ENCODE peak calls at places on chromosomes 1 and 21, in six cellular contexts. G is right atrium auricular region, O is IMR-90, W is spleen, L is AG09309, M is MM.1S. X is an unnamed sample.

GRCh38 chr1:234656981-234657651 is 47.1 kb upstream of the IRF2BP2 start:
- DNase-seq in G (no peak), O (peak; percentile 99), W (no peak), L (peak; percentile 96), M (peak; percentile 11), X (peak; percentile 100)

GRCh38 chr1:230071316-230071715 is 4.3 kb downstream of the GALNT2 start:
- DNase-seq in G (peak; percentile 23), O (no peak), W (no peak), L (no peak), M (no peak), X (no peak)

GRCh38 chr1:37989381-37989930 is 366 bp downstream of the SF3A3 start:
- DNase-seq in G (no peak), O (peak; percentile 23), W (peak; percentile 89), L (no peak), M (peak; percentile 39), X (peak; percentile 51)

GRCh38 chr1:77889671-77890070 is 1.2 kb downstream of the NEXN start:
- DNase-seq in G (no peak), O (peak; percentile 91), W (no peak), L (peak; percentile 43), M (no peak), X (peak; percentile 70)

GRCh38 chr1:227780101-227781044 is 35.1 kb upstream of the PRSS38 start:
- DNase-seq in G (no peak), O (no peak), W (peak; percentile 69), L (no peak), M (no peak), X (no peak)

GRCh38 chr1:2003564-2004131 is at the start of gene CFAP74:
- DNase-seq in G (no peak), O (peak; percentile 18), W (no peak), L (no peak), M (no peak), X (no peak)

GRCh38 chr1:99963041-99963795 is 6.6 kb upstream of the SLC35A3 start:
- DNase-seq in G (no peak), O (peak; percentile 73), W (no peak), L (no peak), M (no peak), X (peak; percentile 59)

GRCh38 chr1:247528812-247529474 is 7.3 kb downstream of the OR2C3 start:
- DNase-seq in G (no peak), O (no peak), W (no peak), L (no peak), M (no peak), X (peak; percentile 68)

GRCh38 chr21:42193131-42193671 is 25.7 kb upstream of the ABCG1 start:
- DNase-seq in G (peak; percentile 46), O (no peak), W (no peak), L (no peak), M (no peak), X (peak; percentile 88)

GRCh38 chr1:9794081-9794480 is 29.7 kb downstream of the CLSTN1 start:
- DNase-seq in G (no peak), O (no peak), W (no peak), L (no peak), M (no peak), X (no peak)

GRCh38 chr1:9797049-9797448 is 26.7 kb downstream of the CLSTN1 start:
- DNase-seq in G (no peak), O (no peak), W (no peak), L (no peak), M (no peak), X (no peak)

GRCh38 chr1:9793291-9793690 is 30.5 kb downstream of the CLSTN1 start:
- DNase-seq in G (no peak), O (no peak), W (no peak), L (no peak), M (no peak), X (no peak)

GRCh38 chr1:9787702-9788101 is 36.1 kb downstream of the CLSTN1 start:
- DNase-seq in G (no peak), O (no peak), W (no peak), L (no peak), M (peak; percentile 88), X (no peak)

DNA sequence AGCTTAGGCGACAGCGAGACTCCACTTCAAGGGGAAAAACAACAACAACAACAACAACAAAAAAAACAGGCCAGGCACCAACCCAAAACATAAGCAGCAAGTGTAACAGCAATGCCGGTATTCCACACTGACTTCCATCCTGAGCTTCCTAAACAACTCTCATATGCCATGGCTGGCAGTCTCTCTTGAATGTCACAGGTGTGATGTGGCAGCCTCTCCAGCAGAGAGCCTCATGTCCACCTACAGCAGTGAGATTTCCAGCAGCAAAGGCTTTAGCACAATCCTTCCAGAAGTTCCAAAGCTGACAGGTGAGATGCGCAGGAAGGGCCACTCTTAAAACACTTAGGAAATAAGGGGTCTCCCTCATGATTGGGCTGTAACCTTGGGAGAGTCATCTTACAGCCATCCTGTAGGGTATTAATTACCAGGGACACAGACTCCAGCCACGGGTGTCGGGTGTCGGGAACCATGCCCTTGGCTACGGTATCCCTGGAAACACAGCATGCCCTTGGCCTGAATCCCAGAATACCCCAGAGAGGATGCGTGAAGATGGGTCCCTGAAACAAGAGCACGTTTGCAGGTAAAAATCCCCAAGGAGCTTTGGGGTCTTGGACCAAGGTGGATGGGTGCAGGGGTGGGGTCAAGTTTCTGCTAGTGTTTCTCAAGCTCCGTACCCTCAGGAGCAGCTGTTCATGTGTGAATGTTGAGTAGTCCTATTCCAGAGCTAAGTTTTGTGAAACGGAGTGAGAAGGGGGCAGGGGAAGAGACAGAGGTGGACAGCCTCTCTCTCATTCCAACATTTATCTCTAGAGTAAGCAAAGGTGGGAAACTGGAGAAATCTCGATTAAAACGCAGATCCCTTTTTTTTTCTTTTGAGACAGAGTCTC is 31.4 kb downstream of the CLSTN1 start:
- DNase-seq in G (no peak), O (peak; percentile 36), W (no peak), L (no peak), M (no peak), X (no peak)
- TF ChIP-seq CTCF in G (no peak), O (no peak), W (no peak), L (no peak), M (no peak), X (peak; percentile 42)

GRCh38 chr1:21896652-21897532 is 40.2 kb downstream of the HSPG2 start:
- DNase-seq in G (peak; percentile 94), O (no peak), W (peak; percentile 71), L (no peak), M (no peak), X (no peak)
- H3K4me3 ChIP-seq in G (no peak overlapping the region), O (no peak overlapping the region), W (no peak overlapping the region), L (no peak overlapping the region), M (no peak overlapping the region), X (no peak overlapping the region)

GRCh38 chr1:85692730-85693314 is 15.4 kb downstream of the ZNHIT6 start:
- DNase-seq in G (no peak), O (peak; percentile 78), W (no peak), L (peak; percentile 47), M (no peak), X (peak; percentile 17)
- TF ChIP-seq CTCF in G (peak; percentile 27), O (peak; percentile 67), W (peak; percentile 22), L (peak; percentile 33), M (peak; percentile 27), X (peak; percentile 44)

GRCh38 chr1:73909043-73909567 is 288.9 kb downstream of the LRRIQ3 start:
- DNase-seq in G (no peak), O (no peak), W (no peak), L (no peak), M (no peak), X (no peak)

GRCh38 chr1:73910466-73910865 is 287.5 kb downstream of the LRRIQ3 start:
- DNase-seq in G (no peak), O (no peak), W (no peak), L (peak; percentile 11), M (no peak), X (peak; percentile 85)

GRCh38 chr1:73911849-73912248 is 286.1 kb downstream of the LRRIQ3 start:
- DNase-seq in G (no peak), O (no peak), W (no peak), L (no peak), M (no peak), X (no peak)

GRCh38 chr1:73913025-73913424 is 285.0 kb downstream of the LRRIQ3 start:
- DNase-seq in G (no peak), O (no peak), W (no peak), L (no peak), M (no peak), X (no peak)

DNA sequence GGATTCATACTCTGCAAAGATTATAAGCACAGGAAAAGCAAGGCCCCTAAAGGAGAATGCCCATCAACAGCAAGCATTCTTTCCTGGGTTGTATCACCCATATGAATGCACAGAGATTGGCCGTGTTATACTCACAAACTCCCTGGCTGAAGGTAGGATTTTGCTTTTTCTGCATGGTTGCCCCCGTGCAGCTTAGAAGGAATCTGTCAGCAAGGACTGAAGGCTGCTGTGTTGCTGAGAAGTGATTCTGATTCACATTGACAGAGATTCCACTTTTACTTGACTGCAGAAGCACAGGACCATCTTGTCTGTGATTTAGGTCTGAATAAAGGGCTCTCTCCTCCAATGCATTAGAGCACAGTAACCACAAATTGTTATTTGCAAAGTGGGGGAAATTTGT is 283.0 kb downstream of the LRRIQ3 start:
- DNase-seq in G (no peak), O (no peak), W (no peak), L (no peak), M (no peak), X (no peak)
- H3K4me3 ChIP-seq in G (no peak overlapping the region), O (no peak overlapping the region), W (no peak overlapping the region), L (no peak overlapping the region), M (no peak overlapping the region), X (no peak overlapping the region)

GRCh38 chr1:152739841-152740240 is 18.0 kb upstream of the KPRP start:
- DNase-seq in G (no peak), O (no peak), W (no peak), L (no peak), M (no peak), X (peak; percentile 82)

GRCh38 chr1:152735648-152736047 is 22.2 kb upstream of the KPRP start:
- DNase-seq in G (no peak), O (no peak), W (no peak), L (no peak), M (no peak), X (no peak)
- TF ChIP-seq CTCF in G (no peak), O (no peak), W (no peak), L (no peak), M (peak; percentile 32), X (peak; percentile 82)

DNA sequence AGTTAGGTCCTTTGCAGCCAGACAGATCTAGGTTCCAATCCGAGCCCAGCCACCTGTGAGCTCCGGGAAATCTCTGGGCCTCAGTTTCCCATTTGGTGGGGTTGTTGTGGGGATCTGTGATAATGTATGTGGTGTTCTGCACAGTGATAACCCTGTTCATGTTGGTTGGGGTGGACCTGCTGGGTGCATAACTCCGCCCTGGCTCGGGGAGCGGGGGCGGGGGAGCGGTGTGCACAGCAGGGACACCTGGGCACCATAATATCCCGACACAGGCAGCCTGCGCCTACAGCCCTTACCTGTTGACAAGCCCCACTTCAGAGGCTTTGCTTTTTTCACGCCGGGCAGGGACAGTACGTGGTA is 48.0 kb upstream of the ACOT11 start:
- DNase-seq in G (no peak), O (no peak), W (no peak), L (no peak), M (no peak), X (no peak)
- H3K4me3 ChIP-seq in G (peak overlapping the region; percentile 48), O (no peak overlapping the region), W (peak overlapping the region; percentile 40), L (no peak overlapping the region), M (no peak overlapping the region), X (peak overlapping the region; percentile 26)

DNA sequence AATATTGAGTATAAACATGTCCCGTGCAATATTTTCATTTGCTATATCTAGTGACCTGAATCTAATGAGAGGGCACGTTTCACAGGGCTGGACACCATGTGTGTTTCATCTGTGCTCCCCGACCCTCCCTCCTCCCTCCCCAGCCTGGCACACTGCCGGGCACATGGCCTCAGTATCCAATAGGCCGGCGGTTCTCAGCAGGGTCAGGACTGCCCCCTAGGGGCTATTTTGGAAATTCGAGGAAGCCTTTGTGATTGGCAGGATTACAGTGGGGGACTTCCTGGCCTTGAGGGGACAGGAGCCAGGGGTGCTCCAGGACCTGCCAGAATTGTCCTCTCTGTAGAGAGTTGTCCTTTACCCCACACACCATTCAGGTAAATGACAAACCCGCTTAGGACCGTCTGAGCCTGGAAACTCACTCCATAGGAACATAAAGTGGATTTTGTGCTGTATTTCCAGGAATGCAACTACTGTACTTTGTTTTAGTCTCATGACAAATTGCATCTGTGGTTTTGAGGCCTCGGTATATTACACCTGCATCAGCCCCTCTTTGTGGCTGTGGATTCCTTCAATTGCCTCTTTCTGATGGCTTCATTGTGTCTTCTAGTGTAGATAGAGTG is 109.5 kb upstream of the SIM2 start:
- DNase-seq in G (no peak), O (peak; percentile 27), W (no peak), L (no peak), M (peak; percentile 83), X (no peak)
- TF ChIP-seq CTCF in G (no peak), O (peak; percentile 56), W (peak; percentile 12), L (peak; percentile 70), M (peak; percentile 96), X (peak; percentile 39)